ENCODE peak calls at places on chromosomes 1 and 21, in eight cellular contexts. One of them, this sample, is unnamed.
A peak's percentile ranks its signal among the peaks of the same experiment; 100 is the strongest.

GRCh38 chr1:185317886-185318310 is 855 bp upstream of the IVNS1ABP start:
- DNase-seq in heart right ventricle: peak; percentile 28
- DNase-seq in IMR-90: no peak
- DNase-seq in sigmoid colon: peak; percentile 65
- DNase-seq in PC-9: peak; percentile 63
- DNase-seq in brain microvascular endothelial cell: no peak
- DNase-seq in effector memory CD4-positive, alpha-beta T cell: peak; percentile 69
- DNase-seq in hepatocyte: peak; percentile 56
- DNase-seq in this sample: peak; percentile 16

GRCh38 chr1:160236806-160237205 is 25.5 kb downstream of the DCAF8 start:
- DNase-seq in heart right ventricle: no peak
- DNase-seq in hepatocyte: no peak
- DNase-seq in IMR-90: no peak
- DNase-seq in PC-9: no peak
- DNase-seq in brain microvascular endothelial cell: no peak
- DNase-seq in sigmoid colon: no peak
- DNase-seq in effector memory CD4-positive, alpha-beta T cell: no peak
- DNase-seq in this sample: no peak

GRCh38 chr1:4062041-4062440 is 162.0 kb upstream of the C1orf174 start:
- DNase-seq in sigmoid colon: no peak
- DNase-seq in IMR-90: no peak
- DNase-seq in heart right ventricle: no peak
- DNase-seq in PC-9: no peak
- DNase-seq in hepatocyte: no peak
- DNase-seq in brain microvascular endothelial cell: no peak
- DNase-seq in effector memory CD4-positive, alpha-beta T cell: no peak
- DNase-seq in this sample: peak; percentile 26

GRCh38 chr21:44789880-44790279 is 11.7 kb downstream of the UBE2G2 start:
- DNase-seq in hepatocyte: no peak
- DNase-seq in IMR-90: peak; percentile 58
- DNase-seq in sigmoid colon: no peak
- DNase-seq in effector memory CD4-positive, alpha-beta T cell: no peak
- DNase-seq in heart right ventricle: no peak
- DNase-seq in brain microvascular endothelial cell: no peak
- DNase-seq in PC-9: no peak
- DNase-seq in this sample: no peak

GRCh38 chr1:156544592-156545102 is 27.7 kb downstream of the IQGAP3 start:
- DNase-seq in IMR-90: no peak
- DNase-seq in PC-9: no peak
- DNase-seq in hepatocyte: no peak
- DNase-seq in heart right ventricle: no peak
- DNase-seq in effector memory CD4-positive, alpha-beta T cell: no peak
- DNase-seq in brain microvascular endothelial cell: no peak
- DNase-seq in sigmoid colon: peak; percentile 10
- DNase-seq in this sample: no peak

GRCh38 chr1:224497714-224498573 is 63.3 kb upstream of the WDR26 start:
- DNase-seq in heart right ventricle: peak; percentile 16
- DNase-seq in brain microvascular endothelial cell: peak; percentile 89
- DNase-seq in sigmoid colon: no peak
- DNase-seq in effector memory CD4-positive, alpha-beta T cell: no peak
- DNase-seq in hepatocyte: peak; percentile 44
- DNase-seq in PC-9: peak; percentile 89
- DNase-seq in IMR-90: peak; percentile 90
- DNase-seq in this sample: peak; percentile 17

GRCh38 chr1:112997781-112998180 is 41.8 kb upstream of the SLC16A1 start:
- DNase-seq in PC-9: no peak
- DNase-seq in sigmoid colon: peak; percentile 81
- DNase-seq in effector memory CD4-positive, alpha-beta T cell: no peak
- DNase-seq in hepatocyte: peak; percentile 14
- DNase-seq in brain microvascular endothelial cell: no peak
- DNase-seq in IMR-90: peak; percentile 20
- DNase-seq in heart right ventricle: peak; percentile 38
- DNase-seq in this sample: no peak

GRCh38 chr21:31677047-31677446 is 17.6 kb downstream of the SOD1 start:
- DNase-seq in IMR-90: no peak
- DNase-seq in brain microvascular endothelial cell: no peak
- DNase-seq in PC-9: no peak
- DNase-seq in heart right ventricle: no peak
- DNase-seq in effector memory CD4-positive, alpha-beta T cell: no peak
- DNase-seq in hepatocyte: no peak
- DNase-seq in sigmoid colon: no peak
- DNase-seq in this sample: no peak

GRCh38 chr1:109379422-109379821 is 18.3 kb downstream of the SORT1 start:
- DNase-seq in PC-9: no peak
- DNase-seq in effector memory CD4-positive, alpha-beta T cell: no peak
- DNase-seq in IMR-90: peak; percentile 53
- DNase-seq in sigmoid colon: no peak
- DNase-seq in hepatocyte: no peak
- DNase-seq in brain microvascular endothelial cell: no peak
- DNase-seq in heart right ventricle: no peak
- DNase-seq in this sample: no peak

GRCh38 chr1:203555484-203556046 is 61.6 kb downstream of the OPTC start:
- DNase-seq in IMR-90: no peak
- DNase-seq in effector memory CD4-positive, alpha-beta T cell: no peak
- DNase-seq in heart right ventricle: no peak
- DNase-seq in hepatocyte: no peak
- DNase-seq in brain microvascular endothelial cell: no peak
- DNase-seq in sigmoid colon: no peak
- DNase-seq in PC-9: no peak
- DNase-seq in this sample: no peak

GRCh38 chr1:1421147-1421906 is at the start of gene ANKRD65:
- DNase-seq in IMR-90: no peak
- DNase-seq in sigmoid colon: no peak
- DNase-seq in heart right ventricle: no peak
- DNase-seq in PC-9: no peak
- DNase-seq in effector memory CD4-positive, alpha-beta T cell: no peak
- DNase-seq in brain microvascular endothelial cell: no peak
- DNase-seq in hepatocyte: no peak
- DNase-seq in this sample: peak; percentile 78

GRCh38 chr1:207345644-207346561 is 24.4 kb downstream of the CD55 start:
- DNase-seq in sigmoid colon: no peak
- DNase-seq in hepatocyte: no peak
- DNase-seq in IMR-90: no peak
- DNase-seq in heart right ventricle: no peak
- DNase-seq in effector memory CD4-positive, alpha-beta T cell: no peak
- DNase-seq in PC-9: no peak
- DNase-seq in brain microvascular endothelial cell: no peak
- DNase-seq in this sample: no peak

GRCh38 chr1:10415211-10415930 is 14.9 kb upstream of the CENPS start:
- DNase-seq in heart right ventricle: no peak
- DNase-seq in IMR-90: peak; percentile 91
- DNase-seq in sigmoid colon: peak; percentile 40
- DNase-seq in brain microvascular endothelial cell: peak; percentile 38
- DNase-seq in PC-9: peak; percentile 96
- DNase-seq in effector memory CD4-positive, alpha-beta T cell: no peak
- DNase-seq in hepatocyte: no peak
- DNase-seq in this sample: no peak

GRCh38 chr1:89799495-89799894 is 21.3 kb upstream of the LRRC8D start:
- DNase-seq in brain microvascular endothelial cell: peak; percentile 16
- DNase-seq in IMR-90: no peak
- DNase-seq in hepatocyte: no peak
- DNase-seq in effector memory CD4-positive, alpha-beta T cell: no peak
- DNase-seq in sigmoid colon: no peak
- DNase-seq in heart right ventricle: no peak
- DNase-seq in PC-9: no peak
- DNase-seq in this sample: no peak

GRCh38 chr1:215617979-215618378 is 50.9 kb downstream of the KCTD3 start:
- DNase-seq in effector memory CD4-positive, alpha-beta T cell: no peak
- DNase-seq in heart right ventricle: no peak
- DNase-seq in PC-9: no peak
- DNase-seq in hepatocyte: no peak
- DNase-seq in IMR-90: peak; percentile 46
- DNase-seq in brain microvascular endothelial cell: no peak
- DNase-seq in sigmoid colon: no peak
- DNase-seq in this sample: no peak

GRCh38 chr1:114080511-114081144 is 73.0 kb downstream of the SYT6 start:
- DNase-seq in PC-9: no peak
- DNase-seq in IMR-90: no peak
- DNase-seq in hepatocyte: no peak
- DNase-seq in heart right ventricle: no peak
- DNase-seq in effector memory CD4-positive, alpha-beta T cell: no peak
- DNase-seq in brain microvascular endothelial cell: no peak
- DNase-seq in sigmoid colon: no peak
- DNase-seq in this sample: no peak

GRCh38 chr1:12690156-12690555 is 25.8 kb upstream of the AADACL3 start:
- DNase-seq in heart right ventricle: no peak
- DNase-seq in hepatocyte: no peak
- DNase-seq in PC-9: no peak
- DNase-seq in IMR-90: no peak
- DNase-seq in effector memory CD4-positive, alpha-beta T cell: no peak
- DNase-seq in sigmoid colon: no peak
- DNase-seq in brain microvascular endothelial cell: no peak
- DNase-seq in this sample: no peak

GRCh38 chr1:206969090-206969489 is 1.2 kb downstream of the FCAMR start:
- DNase-seq in PC-9: no peak
- DNase-seq in brain microvascular endothelial cell: no peak
- DNase-seq in effector memory CD4-positive, alpha-beta T cell: no peak
- DNase-seq in heart right ventricle: no peak
- DNase-seq in hepatocyte: peak; percentile 81
- DNase-seq in IMR-90: no peak
- DNase-seq in sigmoid colon: no peak
- DNase-seq in this sample: no peak

GRCh38 chr1:11569954-11570353 is 84.3 kb downstream of the FBXO2 start:
- DNase-seq in PC-9: no peak
- DNase-seq in hepatocyte: no peak
- DNase-seq in heart right ventricle: no peak
- DNase-seq in IMR-90: no peak
- DNase-seq in brain microvascular endothelial cell: no peak
- DNase-seq in effector memory CD4-positive, alpha-beta T cell: no peak
- DNase-seq in sigmoid colon: no peak
- DNase-seq in this sample: no peak
- H3K27me3 ChIP-seq in PC-9: peaks cover 83% of the 10 kb centered on the region
- H3K27me3 ChIP-seq in hepatocyte: no peaks in the 10 kb centered on the region
- H3K27me3 ChIP-seq in heart right ventricle: peaks cover 11% of the 10 kb centered on the region
- H3K27me3 ChIP-seq in IMR-90: peaks cover 3% of the 10 kb centered on the region
- H3K27me3 ChIP-seq in brain microvascular endothelial cell: no peaks in the 10 kb centered on the region
- H3K27me3 ChIP-seq in effector memory CD4-positive, alpha-beta T cell: no peaks in the 10 kb centered on the region
- H3K27me3 ChIP-seq in sigmoid colon: peaks cover 47% of the 10 kb centered on the region
- H3K27me3 ChIP-seq in this sample: peaks cover 5% of the 10 kb centered on the region

GRCh38 chr1:27552911-27553420 is 51.0 kb downstream of the AHDC1 start:
- DNase-seq in effector memory CD4-positive, alpha-beta T cell: no peak
- DNase-seq in heart right ventricle: no peak
- DNase-seq in brain microvascular endothelial cell: no peak
- DNase-seq in PC-9: no peak
- DNase-seq in sigmoid colon: no peak
- DNase-seq in hepatocyte: no peak
- DNase-seq in IMR-90: no peak
- DNase-seq in this sample: no peak
- H3K27ac ChIP-seq in effector memory CD4-positive, alpha-beta T cell: no peak overlapping the region
- H3K27ac ChIP-seq in heart right ventricle: no peak overlapping the region
- H3K27ac ChIP-seq in brain microvascular endothelial cell: no peak overlapping the region
- H3K27ac ChIP-seq in PC-9: no peak overlapping the region
- H3K27ac ChIP-seq in sigmoid colon: peak overlapping the region; percentile 98
- H3K27ac ChIP-seq in hepatocyte: peak overlapping the region; percentile 94
- H3K27ac ChIP-seq in IMR-90: no peak overlapping the region
- H3K27ac ChIP-seq in this sample: no peak overlapping the region

GRCh38 chr21:33236013-33236686 is 6.4 kb downstream of the IFNAR2 start:
- DNase-seq in hepatocyte: no peak
- DNase-seq in PC-9: no peak
- DNase-seq in heart right ventricle: no peak
- DNase-seq in brain microvascular endothelial cell: no peak
- DNase-seq in sigmoid colon: no peak
- DNase-seq in effector memory CD4-positive, alpha-beta T cell: no peak
- DNase-seq in IMR-90: no peak
- DNase-seq in this sample: no peak

GRCh38 chr21:33237446-33237845 is 7.7 kb downstream of the IFNAR2 start:
- DNase-seq in sigmoid colon: no peak
- DNase-seq in brain microvascular endothelial cell: no peak
- DNase-seq in heart right ventricle: no peak
- DNase-seq in PC-9: no peak
- DNase-seq in hepatocyte: no peak
- DNase-seq in effector memory CD4-positive, alpha-beta T cell: no peak
- DNase-seq in IMR-90: no peak
- DNase-seq in this sample: no peak

GRCh38 chr21:33238146-33238545 is 8.4 kb downstream of the IFNAR2 start:
- DNase-seq in brain microvascular endothelial cell: no peak
- DNase-seq in PC-9: no peak
- DNase-seq in hepatocyte: no peak
- DNase-seq in sigmoid colon: no peak
- DNase-seq in effector memory CD4-positive, alpha-beta T cell: no peak
- DNase-seq in IMR-90: no peak
- DNase-seq in heart right ventricle: no peak
- DNase-seq in this sample: no peak

GRCh38 chr21:33238565-33239255 is 9.0 kb downstream of the IFNAR2 start:
- DNase-seq in PC-9: no peak
- DNase-seq in effector memory CD4-positive, alpha-beta T cell: no peak
- DNase-seq in IMR-90: no peak
- DNase-seq in hepatocyte: no peak
- DNase-seq in sigmoid colon: no peak
- DNase-seq in heart right ventricle: no peak
- DNase-seq in brain microvascular endothelial cell: no peak
- DNase-seq in this sample: no peak

GRCh38 chr21:33236799-33237198 is 7.1 kb downstream of the IFNAR2 start:
- DNase-seq in IMR-90: no peak
- DNase-seq in PC-9: no peak
- DNase-seq in sigmoid colon: no peak
- DNase-seq in hepatocyte: no peak
- DNase-seq in effector memory CD4-positive, alpha-beta T cell: no peak
- DNase-seq in brain microvascular endothelial cell: no peak
- DNase-seq in heart right ventricle: no peak
- DNase-seq in this sample: no peak
- H3K4me3 ChIP-seq in IMR-90: no peak overlapping the region
- H3K4me3 ChIP-seq in PC-9: no peak overlapping the region
- H3K4me3 ChIP-seq in sigmoid colon: no peak overlapping the region
- H3K4me3 ChIP-seq in hepatocyte: no peak overlapping the region
- H3K4me3 ChIP-seq in effector memory CD4-positive, alpha-beta T cell: no peak overlapping the region
- H3K4me3 ChIP-seq in brain microvascular endothelial cell: no peak overlapping the region
- H3K4me3 ChIP-seq in heart right ventricle: no peak overlapping the region
- H3K4me3 ChIP-seq in this sample: no peak overlapping the region

DNA sequence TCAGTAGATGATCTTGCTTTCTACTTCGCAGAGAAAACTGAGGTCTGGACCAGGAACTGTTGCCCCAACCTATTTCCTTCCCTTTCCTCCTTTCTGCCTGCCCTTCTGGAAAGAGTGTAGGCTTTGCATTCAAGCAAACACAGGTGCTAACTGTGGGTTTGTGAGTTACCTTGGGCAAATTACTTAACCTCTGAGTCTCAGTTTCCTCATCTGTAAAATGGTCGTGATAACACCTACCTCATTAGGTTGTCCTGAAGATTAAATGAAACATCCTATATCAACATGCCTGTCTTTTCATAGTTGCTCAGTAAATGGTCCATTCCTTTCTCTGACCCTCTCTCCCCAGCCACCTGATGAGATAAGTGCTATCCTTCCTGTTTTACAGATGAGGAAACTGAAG is 9.5 kb upstream of the BLACAT1 start:
- DNase-seq in hepatocyte: no peak
- DNase-seq in effector memory CD4-positive, alpha-beta T cell: no peak
- DNase-seq in IMR-90: no peak
- DNase-seq in sigmoid colon: no peak
- DNase-seq in heart right ventricle: no peak
- DNase-seq in PC-9: no peak
- DNase-seq in brain microvascular endothelial cell: no peak
- DNase-seq in this sample: no peak
- H3K27me3 ChIP-seq in hepatocyte: peaks cover 38% of the 10 kb centered on the region
- H3K27me3 ChIP-seq in effector memory CD4-positive, alpha-beta T cell: no peaks in the 10 kb centered on the region
- H3K27me3 ChIP-seq in IMR-90: peaks cover 42% of the 10 kb centered on the region
- H3K27me3 ChIP-seq in sigmoid colon: peaks cover 29% of the 10 kb centered on the region
- H3K27me3 ChIP-seq in heart right ventricle: peaks cover 60% of the 10 kb centered on the region
- H3K27me3 ChIP-seq in PC-9: peaks cover 50% of the 10 kb centered on the region
- H3K27me3 ChIP-seq in brain microvascular endothelial cell: peaks cover 28% of the 10 kb centered on the region
- H3K27me3 ChIP-seq in this sample: no peaks in the 10 kb centered on the region

This sample was measured in dorsolateral prefrontal cortex.